ENCODE peak calls at places on chromosomes 12 and 14, in ten cellular contexts. P is pons; C is fibroblast of mammary gland; X is iPS-NIHi11; E is body of pancreas; S is fibroblast of the conjunctiva; Y is T-helper 1 cell; A is stimulated activated CD8-positive, alpha-beta memory T cell treated with anti-CD3 and anti-CD28 coated beads, Interleukin-7, amount 100 ng/mL, for 1 hour; M is NCI-H69; K is MM.1S. O is an unnamed sample.

GRCh38 chr12:22304341-22304740 is 30.2 kb downstream of the ST8SIA1 start:
- DNase-seq in A (no peak), S (no peak), M (no peak), C (no peak), Y (no peak), P (no peak), E (no peak), K (no peak), X (no peak), O (no peak)

GRCh38 chr12:54016478-54016964 is 7.7 kb downstream of the HOXC8 start:
- DNase-seq in M (peak), P (no peak), E (no peak), X (no peak), Y (no peak), K (no peak), C (peak), S (no peak), A (no peak), O (no peak)

GRCh38 chr12:26871985-26872384 is 39.0 kb upstream of the ITPR2 start:
- DNase-seq in X (no peak), Y (no peak), P (no peak), C (no peak), E (no peak), S (no peak), K (no peak), M (peak), A (no peak), O (no peak)

GRCh38 chr12:114669501-114670256 is 14.3 kb downstream of the TBX3 start:
- DNase-seq in Y (no peak), X (no peak), K (no peak), P (no peak), E (no peak), S (no peak), M (no peak), C (peak), A (no peak), O (no peak)

GRCh38 chr14:100844846-100845245 is 18.9 kb downstream of the MEG3 start:
- DNase-seq in K (no peak), S (no peak), E (no peak), C (no peak), X (no peak), M (no peak), A (no peak), P (no peak), Y (no peak), O (no peak)

GRCh38 chr12:120328228-120328627 is 649 bp upstream of the PLA2G1B start:
- DNase-seq in K (no peak), Y (no peak), S (no peak), A (no peak), X (no peak), P (no peak), C (no peak), M (no peak), E (no peak), O (no peak)

GRCh38 chr12:69329669-69330428 is 18.3 kb upstream of the LYZ start:
- DNase-seq in E (no peak), A (no peak), M (no peak), Y (no peak), C (no peak), X (no peak), S (no peak), K (no peak), P (no peak), O (no peak)

GRCh38 chr12:30795660-30796507 is 41.1 kb upstream of the CAPRIN2 start:
- DNase-seq in A (no peak), P (no peak), E (peak), M (peak), S (no peak), Y (peak), X (peak), K (peak), C (peak), O (peak)

GRCh38 chr12:123076604-123077297 is 74.1 kb downstream of the PITPNM2 start:
- DNase-seq in S (no peak), K (no peak), A (peak), C (no peak), E (no peak), M (no peak), X (no peak), Y (peak), P (no peak), O (no peak)

GRCh38 chr14:35347323-35348043 is 55.3 kb downstream of the PSMA6 start:
- DNase-seq in S (no peak), M (peak), K (no peak), C (no peak), E (no peak), X (no peak), P (no peak), Y (no peak), A (no peak), O (no peak)

GRCh38 chr12:6461401-6462233 is 8.9 kb downstream of the VAMP1 start:
- DNase-seq in P (peak), K (peak), X (no peak), Y (peak), M (no peak), S (no peak), A (peak), E (no peak), C (no peak), O (no peak)

GRCh38 chr12:16609140-16609539 is 3.2 kb upstream of the LMO3 start:
- DNase-seq in K (no peak), P (no peak), A (no peak), M (peak), X (no peak), S (no peak), Y (no peak), E (peak), C (no peak), O (no peak)

GRCh38 chr14:69612014-69612758 is 790 bp downstream of the SUSD6 start:
- DNase-seq in S (no peak), K (peak), Y (peak), X (peak), E (peak), C (peak), P (peak), M (peak), A (no peak), O (peak)

O was measured in HTR-8/SVneo.